ENCODE peak calls at places on chromosomes 2 and 18, in seven cellular contexts. V is Peyer's patch, P is epithelial cell of proximal tubule, Y is transverse colon, C is brain microvascular endothelial cell, F is cardiac fibroblast, T is dorsolateral prefrontal cortex. A is an unnamed sample.

GRCh38 chr18:59517446-59518171 is 158.5 kb upstream of the LMAN1 start:
- DNase-seq in V (no peak), P (no peak), Y (no peak), C (no peak), F (peak; percentile 30), T (no peak), A (peak; percentile 27)

GRCh38 chr18:39318462-39318861 is 1752.9 kb upstream of the CELF4 start:
- DNase-seq in V (no peak), P (no peak), Y (no peak), C (no peak), F (no peak), T (no peak), A (no peak)

GRCh38 chr18:70260683-70261082 is 28.2 kb upstream of the SOCS6 start:
- DNase-seq in V (no peak), P (no peak), Y (no peak), C (no peak), F (no peak), T (no peak), A (no peak)

GRCh38 chr2:15941483-15941853 is 1.1 kb downstream of the MYCN start:
- DNase-seq in V (no peak), P (no peak), Y (no peak), C (no peak), F (no peak), T (no peak), A (no peak)

GRCh38 chr18:13726972-13727331 is 479 bp downstream of the RNMT start:
- DNase-seq in V (peak; percentile 43), P (no peak), Y (peak; percentile 47), C (peak; percentile 55), F (peak; percentile 61), T (no peak), A (no peak)

GRCh38 chr2:67329951-67330350 is 67.2 kb upstream of the ETAA1 start:
- DNase-seq in V (no peak), P (no peak), Y (no peak), C (no peak), F (no peak), T (no peak), A (no peak)

GRCh38 chr18:27143580-27144287 is 41.4 kb downstream of the CHST9 start:
- DNase-seq in V (no peak), P (no peak), Y (no peak), C (no peak), F (no peak), T (no peak), A (no peak)

GRCh38 chr18:33584845-33585775 is 7.1 kb downstream of the ASXL3 start:
- DNase-seq in V (no peak), P (no peak), Y (no peak), C (no peak), F (no peak), T (no peak), A (no peak)

GRCh38 chr2:41414486-41415230 is 633.2 kb upstream of the PKDCC start:
- DNase-seq in V (no peak), P (peak; percentile 12), Y (no peak), C (peak; percentile 48), F (peak; percentile 63), T (no peak), A (peak; percentile 50)

GRCh38 chr2:217920879-217921603 is 81.8 kb downstream of the TNS1 start:
- DNase-seq in V (no peak), P (no peak), Y (no peak), C (no peak), F (peak; percentile 49), T (no peak), A (peak; percentile 56)

GRCh38 chr2:40284797-40285196 is 167.1 kb downstream of the SLC8A1 start:
- DNase-seq in V (no peak), P (no peak), Y (no peak), C (peak; percentile 28), F (peak; percentile 57), T (no peak), A (peak; percentile 59)

GRCh38 chr2:40285391-40285790 is 166.5 kb downstream of the SLC8A1 start:
- DNase-seq in V (no peak), P (no peak), Y (no peak), C (no peak), F (no peak), T (no peak), A (peak; percentile 55)

GRCh38 chr2:40282428-40282827 is 169.5 kb downstream of the SLC8A1 start:
- DNase-seq in V (no peak), P (no peak), Y (no peak), C (peak; percentile 76), F (peak; percentile 87), T (no peak), A (peak; percentile 51)

GRCh38 chr2:40281021-40281940 is 170.6 kb downstream of the SLC8A1 start:
- DNase-seq in V (no peak), P (peak; percentile 77), Y (no peak), C (peak; percentile 76), F (peak; percentile 84), T (no peak), A (peak; percentile 94)

GRCh38 chr2:40283111-40283909 is 168.6 kb downstream of the SLC8A1 start:
- DNase-seq in V (no peak), P (no peak), Y (no peak), C (no peak), F (peak; percentile 48), T (no peak), A (no peak)
- H3K4me3 ChIP-seq in V (no peak overlapping the region), P (no peak overlapping the region), Y (no peak overlapping the region), C (no peak overlapping the region), F (no peak overlapping the region), T (no peak overlapping the region), A (no peak overlapping the region)

GRCh38 chr2:215811409-215812355 is 201.7 kb downstream of the MREG start:
- DNase-seq in V (peak; percentile 46), P (no peak), Y (no peak), C (no peak), F (no peak), T (no peak), A (no peak)
- H3K4me3 ChIP-seq in V (no peak overlapping the region), P (no peak overlapping the region), Y (no peak overlapping the region), C (no peak overlapping the region), F (no peak overlapping the region), T (no peak overlapping the region), A (no peak overlapping the region)

DNA sequence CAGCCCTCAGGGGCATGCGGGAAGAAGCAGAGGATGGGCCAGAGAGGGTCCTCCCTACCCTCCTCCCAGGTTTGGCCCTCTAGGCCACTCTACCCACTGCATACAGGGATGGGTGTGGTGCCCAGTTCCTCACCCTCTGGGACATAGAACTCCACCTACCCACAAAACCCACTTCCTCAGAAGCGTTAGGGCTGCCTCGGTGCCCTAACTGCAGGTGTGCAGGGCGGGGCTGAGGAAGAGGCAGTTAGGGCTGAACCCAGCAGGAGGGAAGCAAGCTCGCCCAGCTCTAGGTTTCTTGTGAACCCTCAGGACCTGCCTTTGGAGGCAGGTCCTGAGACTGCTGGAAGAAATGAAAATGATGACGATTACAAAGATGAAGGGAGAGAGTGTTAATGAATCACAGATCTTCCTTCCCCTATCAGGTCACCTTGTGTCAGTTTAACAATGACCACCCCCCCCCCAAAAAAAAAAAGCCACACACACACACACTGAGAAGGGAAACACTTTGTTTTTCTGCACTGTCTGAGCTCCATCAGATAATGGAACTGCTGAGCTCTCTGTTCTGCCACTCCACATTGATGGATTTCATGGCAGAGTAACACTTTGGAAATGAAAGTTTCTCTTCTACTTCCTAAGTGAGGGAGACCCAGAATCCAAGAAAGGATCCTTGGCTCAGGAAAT is 70.8 kb downstream of the ARL4C start:
- DNase-seq in V (peak; percentile 93), P (no peak), Y (peak; percentile 77), C (no peak), F (no peak), T (no peak), A (no peak)
- H3K4me3 ChIP-seq in V (no peak overlapping the region), P (no peak overlapping the region), Y (no peak overlapping the region), C (no peak overlapping the region), F (no peak overlapping the region), T (no peak overlapping the region), A (no peak overlapping the region)

GRCh38 chr2:121790276-121790956 is 35.0 kb downstream of the TSN start:
- DNase-seq in V (no peak), P (peak; percentile 86), Y (no peak), C (peak; percentile 90), F (peak; percentile 96), T (no peak), A (peak; percentile 91)

GRCh38 chr2:121793816-121794215 is 38.4 kb downstream of the TSN start:
- DNase-seq in V (no peak), P (no peak), Y (no peak), C (no peak), F (no peak), T (no peak), A (no peak)

GRCh38 chr2:121794233-121794632 is 38.8 kb downstream of the TSN start:
- DNase-seq in V (no peak), P (no peak), Y (no peak), C (no peak), F (no peak), T (no peak), A (no peak)

GRCh38 chr2:121791253-121791652 is 35.8 kb downstream of the TSN start:
- DNase-seq in V (no peak), P (no peak), Y (no peak), C (no peak), F (no peak), T (no peak), A (no peak)

GRCh38 chr2:121791801-121792221 is 36.4 kb downstream of the TSN start:
- DNase-seq in V (no peak), P (no peak), Y (no peak), C (no peak), F (no peak), T (no peak), A (peak; percentile 37)
- H3K4me3 ChIP-seq in V (no peak overlapping the region), P (no peak overlapping the region), Y (no peak overlapping the region), C (no peak overlapping the region), F (no peak overlapping the region), T (no peak overlapping the region), A (no peak overlapping the region)

A was measured in fibroblast of the aortic adventitia.